ENCODE peak calls at places on chromosome 11, in five cellular contexts. One of them, this sample, is unnamed.

GRCh38 chr11:36513965-36514364 is 3.9 kb upstream of the TRAF6 start:
- DNase-seq in midbrain: no peak
- DNase-seq in Calu3: no peak
- DNase-seq in WTC11: no peak
- DNase-seq in activated CD4-positive, alpha-beta T cell treated with anti-CD3 and anti-CD28 coated beads, Interleukin-2, amount 50 U/mL, for 1 hour: no peak
- DNase-seq in this sample: no peak

GRCh38 chr11:75532200-75532972 is 6.6 kb upstream of the GDPD5 start:
- DNase-seq in WTC11: peak
- DNase-seq in activated CD4-positive, alpha-beta T cell treated with anti-CD3 and anti-CD28 coated beads, Interleukin-2, amount 50 U/mL, for 1 hour: peak
- DNase-seq in Calu3: peak
- DNase-seq in midbrain: peak
- DNase-seq in this sample: peak

GRCh38 chr11:58963551-58964075 is 24.3 kb downstream of the GLYATL1 start:
- DNase-seq in WTC11: peak
- DNase-seq in midbrain: no peak
- DNase-seq in activated CD4-positive, alpha-beta T cell treated with anti-CD3 and anti-CD28 coated beads, Interleukin-2, amount 50 U/mL, for 1 hour: no peak
- DNase-seq in Calu3: peak
- DNase-seq in this sample: no peak

GRCh38 chr11:59550842-59551650 is 39.7 kb downstream of the OR4D9 start:
- DNase-seq in WTC11: peak
- DNase-seq in Calu3: peak
- DNase-seq in activated CD4-positive, alpha-beta T cell treated with anti-CD3 and anti-CD28 coated beads, Interleukin-2, amount 50 U/mL, for 1 hour: peak
- DNase-seq in midbrain: peak
- DNase-seq in this sample: peak

GRCh38 chr11:44207292-44207691 is 102.6 kb downstream of the ALX4 start:
- DNase-seq in midbrain: no peak
- DNase-seq in Calu3: no peak
- DNase-seq in activated CD4-positive, alpha-beta T cell treated with anti-CD3 and anti-CD28 coated beads, Interleukin-2, amount 50 U/mL, for 1 hour: no peak
- DNase-seq in WTC11: no peak
- DNase-seq in this sample: no peak

GRCh38 chr11:82683029-82683428 is 50.6 kb downstream of the FAM181B start:
- DNase-seq in WTC11: peak
- DNase-seq in activated CD4-positive, alpha-beta T cell treated with anti-CD3 and anti-CD28 coated beads, Interleukin-2, amount 50 U/mL, for 1 hour: no peak
- DNase-seq in Calu3: no peak
- DNase-seq in midbrain: no peak
- DNase-seq in this sample: peak

GRCh38 chr11:69912911-69913451 is 93.8 kb upstream of the FGF3 start:
- DNase-seq in activated CD4-positive, alpha-beta T cell treated with anti-CD3 and anti-CD28 coated beads, Interleukin-2, amount 50 U/mL, for 1 hour: no peak
- DNase-seq in Calu3: peak
- DNase-seq in WTC11: peak
- DNase-seq in midbrain: no peak
- DNase-seq in this sample: no peak

GRCh38 chr11:33687733-33688479 is 12.7 kb downstream of the C11orf91 start:
- DNase-seq in midbrain: peak
- DNase-seq in activated CD4-positive, alpha-beta T cell treated with anti-CD3 and anti-CD28 coated beads, Interleukin-2, amount 50 U/mL, for 1 hour: no peak
- DNase-seq in Calu3: peak
- DNase-seq in WTC11: peak
- DNase-seq in this sample: peak

GRCh38 chr11:85801527-85801926 is 9.4 kb downstream of the SYTL2 start:
- DNase-seq in WTC11: no peak
- DNase-seq in midbrain: no peak
- DNase-seq in Calu3: no peak
- DNase-seq in activated CD4-positive, alpha-beta T cell treated with anti-CD3 and anti-CD28 coated beads, Interleukin-2, amount 50 U/mL, for 1 hour: no peak
- DNase-seq in this sample: no peak

GRCh38 chr11:119578466-119579220 is 150.4 kb downstream of the NECTIN1 start:
- DNase-seq in Calu3: no peak
- DNase-seq in WTC11: no peak
- DNase-seq in activated CD4-positive, alpha-beta T cell treated with anti-CD3 and anti-CD28 coated beads, Interleukin-2, amount 50 U/mL, for 1 hour: no peak
- DNase-seq in midbrain: no peak
- DNase-seq in this sample: no peak

GRCh38 chr11:133058501-133058900 is 473.8 kb downstream of the OPCML start:
- DNase-seq in activated CD4-positive, alpha-beta T cell treated with anti-CD3 and anti-CD28 coated beads, Interleukin-2, amount 50 U/mL, for 1 hour: no peak
- DNase-seq in midbrain: no peak
- DNase-seq in WTC11: peak
- DNase-seq in Calu3: no peak
- DNase-seq in this sample: no peak

GRCh38 chr11:1650034-1650917 is 20.7 kb downstream of the KRTAP5-5 start:
- DNase-seq in midbrain: no peak
- DNase-seq in Calu3: no peak
- DNase-seq in activated CD4-positive, alpha-beta T cell treated with anti-CD3 and anti-CD28 coated beads, Interleukin-2, amount 50 U/mL, for 1 hour: no peak
- DNase-seq in WTC11: no peak
- DNase-seq in this sample: no peak

GRCh38 chr11:134261626-134262488 is 8.5 kb downstream of the ACAD8 start:
- DNase-seq in midbrain: no peak
- DNase-seq in activated CD4-positive, alpha-beta T cell treated with anti-CD3 and anti-CD28 coated beads, Interleukin-2, amount 50 U/mL, for 1 hour: peak
- DNase-seq in Calu3: peak
- DNase-seq in WTC11: peak
- DNase-seq in this sample: peak

GRCh38 chr11:116707250-116707649 is 65.5 kb downstream of the BUD13 start:
- DNase-seq in midbrain: no peak
- DNase-seq in activated CD4-positive, alpha-beta T cell treated with anti-CD3 and anti-CD28 coated beads, Interleukin-2, amount 50 U/mL, for 1 hour: no peak
- DNase-seq in Calu3: peak
- DNase-seq in WTC11: no peak
- DNase-seq in this sample: no peak

GRCh38 chr11:95364324-95365295 is 133.6 kb upstream of the SESN3 start:
- DNase-seq in WTC11: no peak
- DNase-seq in activated CD4-positive, alpha-beta T cell treated with anti-CD3 and anti-CD28 coated beads, Interleukin-2, amount 50 U/mL, for 1 hour: no peak
- DNase-seq in midbrain: no peak
- DNase-seq in Calu3: peak
- DNase-seq in this sample: no peak

GRCh38 chr11:23570828-23571227 is 710.6 kb upstream of the CCDC179 start:
- DNase-seq in WTC11: no peak
- DNase-seq in midbrain: no peak
- DNase-seq in activated CD4-positive, alpha-beta T cell treated with anti-CD3 and anti-CD28 coated beads, Interleukin-2, amount 50 U/mL, for 1 hour: no peak
- DNase-seq in Calu3: no peak
- DNase-seq in this sample: no peak